ENCODE peak calls at places on chromosomes 6 and 20, in six cellular contexts. One of them, this sample, is unnamed.

GRCh38 chr6:43060034-43060754 is 763 bp downstream of the KLC4 start:
- DNase-seq in EL: no peak
- DNase-seq in amygdala: no peak
- DNase-seq in stromal cell of bone marrow: no peak
- DNase-seq in astrocyte of the spinal cord: no peak
- DNase-seq in lower leg skin: no peak
- DNase-seq in this sample: no peak

GRCh38 chr6:167420858-167421766 is 96.2 kb downstream of the TTLL2 start:
- DNase-seq in EL: no peak
- DNase-seq in amygdala: no peak
- DNase-seq in stromal cell of bone marrow: no peak
- DNase-seq in astrocyte of the spinal cord: no peak
- DNase-seq in lower leg skin: no peak
- DNase-seq in this sample: no peak

GRCh38 chr6:11921017-11921438 is 91.1 kb upstream of the HIVEP1 start:
- DNase-seq in EL: peak
- DNase-seq in amygdala: no peak
- DNase-seq in stromal cell of bone marrow: peak
- DNase-seq in astrocyte of the spinal cord: peak
- DNase-seq in lower leg skin: peak
- DNase-seq in this sample: no peak

GRCh38 chr20:51529758-51530157 is 12.8 kb downstream of the NFATC2 start:
- DNase-seq in EL: peak
- DNase-seq in amygdala: no peak
- DNase-seq in stromal cell of bone marrow: no peak
- DNase-seq in astrocyte of the spinal cord: no peak
- DNase-seq in lower leg skin: no peak
- DNase-seq in this sample: no peak

GRCh38 chr20:50877232-50877631 is 54.0 kb downstream of the ADNP start:
- DNase-seq in EL: no peak
- DNase-seq in amygdala: no peak
- DNase-seq in stromal cell of bone marrow: no peak
- DNase-seq in astrocyte of the spinal cord: no peak
- DNase-seq in lower leg skin: no peak
- DNase-seq in this sample: no peak

GRCh38 chr6:8831366-8832152 is 396.2 kb upstream of the SLC35B3 start:
- DNase-seq in EL: no peak
- DNase-seq in amygdala: no peak
- DNase-seq in stromal cell of bone marrow: no peak
- DNase-seq in astrocyte of the spinal cord: no peak
- DNase-seq in lower leg skin: no peak
- DNase-seq in this sample: no peak

GRCh38 chr20:760751-761417 is 7.4 kb downstream of the SLC52A3 start:
- DNase-seq in EL: peak
- DNase-seq in amygdala: no peak
- DNase-seq in stromal cell of bone marrow: no peak
- DNase-seq in astrocyte of the spinal cord: no peak
- DNase-seq in lower leg skin: no peak
- DNase-seq in this sample: no peak

GRCh38 chr20:59004493-59004762 is 2.6 kb downstream of the CTSZ start:
- DNase-seq in EL: no peak
- DNase-seq in amygdala: no peak
- DNase-seq in stromal cell of bone marrow: no peak
- DNase-seq in astrocyte of the spinal cord: no peak
- DNase-seq in lower leg skin: no peak
- DNase-seq in this sample: no peak

GRCh38 chr6:11775791-11776409 is 2.7 kb downstream of the ADTRP start:
- DNase-seq in EL: no peak
- DNase-seq in amygdala: no peak
- DNase-seq in stromal cell of bone marrow: no peak
- DNase-seq in astrocyte of the spinal cord: no peak
- DNase-seq in lower leg skin: no peak
- DNase-seq in this sample: no peak

GRCh38 chr20:3229158-3229557 is 9.8 kb downstream of the SLC4A11 start:
- DNase-seq in EL: no peak
- DNase-seq in amygdala: no peak
- DNase-seq in stromal cell of bone marrow: no peak
- DNase-seq in astrocyte of the spinal cord: no peak
- DNase-seq in lower leg skin: no peak
- DNase-seq in this sample: no peak

GRCh38 chr6:130167655-130168054 is 55.1 kb downstream of the SAMD3 start:
- DNase-seq in EL: peak
- DNase-seq in amygdala: no peak
- DNase-seq in stromal cell of bone marrow: no peak
- DNase-seq in astrocyte of the spinal cord: no peak
- DNase-seq in lower leg skin: no peak
- DNase-seq in this sample: no peak

GRCh38 chr6:169243154-169243553 is 10.5 kb downstream of the THBS2 start:
- DNase-seq in EL: no peak
- DNase-seq in amygdala: no peak
- DNase-seq in stromal cell of bone marrow: no peak
- DNase-seq in astrocyte of the spinal cord: no peak
- DNase-seq in lower leg skin: no peak
- DNase-seq in this sample: no peak

GRCh38 chr6:25485820-25486559 is 166.0 kb upstream of the SCGN start:
- DNase-seq in EL: no peak
- DNase-seq in amygdala: no peak
- DNase-seq in stromal cell of bone marrow: no peak
- DNase-seq in astrocyte of the spinal cord: no peak
- DNase-seq in lower leg skin: no peak
- DNase-seq in this sample: no peak

GRCh38 chr6:126530777-126531176 is 190.9 kb downstream of the CENPW start:
- DNase-seq in EL: no peak
- DNase-seq in amygdala: no peak
- DNase-seq in stromal cell of bone marrow: no peak
- DNase-seq in astrocyte of the spinal cord: peak
- DNase-seq in lower leg skin: no peak
- DNase-seq in this sample: no peak

GRCh38 chr20:2626853-2627541 is 25.4 kb upstream of the NOP56 start:
- DNase-seq in EL: peak
- DNase-seq in amygdala: no peak
- DNase-seq in stromal cell of bone marrow: no peak
- DNase-seq in astrocyte of the spinal cord: peak
- DNase-seq in lower leg skin: no peak
- DNase-seq in this sample: no peak

GRCh38 chr6:136284909-136285308 is 4.7 kb downstream of the BCLAF1 start:
- DNase-seq in EL: peak
- DNase-seq in amygdala: no peak
- DNase-seq in stromal cell of bone marrow: peak
- DNase-seq in astrocyte of the spinal cord: peak
- DNase-seq in lower leg skin: no peak
- DNase-seq in this sample: no peak

GRCh38 chr6:126091507-126091906 is 105.2 kb downstream of the TRMT11 start:
- DNase-seq in EL: no peak
- DNase-seq in amygdala: no peak
- DNase-seq in stromal cell of bone marrow: no peak
- DNase-seq in astrocyte of the spinal cord: peak
- DNase-seq in lower leg skin: no peak
- DNase-seq in this sample: no peak

GRCh38 chr6:119881416-119881815 is 531.9 kb upstream of the MAN1A1 start:
- DNase-seq in EL: peak
- DNase-seq in amygdala: no peak
- DNase-seq in stromal cell of bone marrow: peak
- DNase-seq in astrocyte of the spinal cord: peak
- DNase-seq in lower leg skin: no peak
- DNase-seq in this sample: no peak

GRCh38 chr6:71236926-71237425 is 51.6 kb upstream of the OGFRL1 start:
- DNase-seq in EL: no peak
- DNase-seq in amygdala: no peak
- DNase-seq in stromal cell of bone marrow: no peak
- DNase-seq in astrocyte of the spinal cord: no peak
- DNase-seq in lower leg skin: no peak
- DNase-seq in this sample: no peak

GRCh38 chr6:137223370-137224131 is 4.4 kb upstream of the IFNGR1 start:
- DNase-seq in EL: peak
- DNase-seq in amygdala: no peak
- DNase-seq in stromal cell of bone marrow: peak
- DNase-seq in astrocyte of the spinal cord: peak
- DNase-seq in lower leg skin: peak
- DNase-seq in this sample: no peak

GRCh38 chr6:109305028-109305427 is 77.2 kb downstream of the CD164 start:
- DNase-seq in EL: no peak
- DNase-seq in amygdala: no peak
- DNase-seq in stromal cell of bone marrow: no peak
- DNase-seq in astrocyte of the spinal cord: no peak
- DNase-seq in lower leg skin: no peak
- DNase-seq in this sample: no peak

GRCh38 chr6:136608991-136609390 is 58.8 kb upstream of the MAP7 start:
- DNase-seq in EL: peak
- DNase-seq in amygdala: no peak
- DNase-seq in stromal cell of bone marrow: peak
- DNase-seq in astrocyte of the spinal cord: peak
- DNase-seq in lower leg skin: peak
- DNase-seq in this sample: no peak

GRCh38 chr20:10524643-10525042 is 89.5 kb downstream of the SLX4IP start:
- DNase-seq in EL: no peak
- DNase-seq in amygdala: no peak
- DNase-seq in stromal cell of bone marrow: no peak
- DNase-seq in astrocyte of the spinal cord: peak
- DNase-seq in lower leg skin: no peak
- DNase-seq in this sample: no peak

GRCh38 chr20:4064118-4064962 is 49.0 kb upstream of the RNF24 start:
- DNase-seq in EL: peak
- DNase-seq in amygdala: no peak
- DNase-seq in stromal cell of bone marrow: peak
- DNase-seq in astrocyte of the spinal cord: peak
- DNase-seq in lower leg skin: peak
- DNase-seq in this sample: peak

GRCh38 chr6:154277578-154278128 is 79.0 kb downstream of the IPCEF1 start:
- DNase-seq in EL: no peak
- DNase-seq in amygdala: no peak
- DNase-seq in stromal cell of bone marrow: no peak
- DNase-seq in astrocyte of the spinal cord: no peak
- DNase-seq in lower leg skin: no peak
- DNase-seq in this sample: no peak

This sample was measured in substantia nigra.